ENCODE peak calls at places on chromosomes 13 and 19, in five cellular contexts. One of them, this sample, is unnamed.
A peak's percentile ranks its signal among the peaks of the same experiment; 100 is the strongest.

GRCh38 chr19:7986321-7987083 is 18.9 kb downstream of the ELAVL1 start:
- DNase-seq in tibial nerve: no peak
- DNase-seq in transverse colon: no peak
- DNase-seq in pancreas: no peak
- DNase-seq in gastrocnemius medialis: no peak
- DNase-seq in this sample: peak; percentile 10

GRCh38 chr19:36113425-36113824 is 1.2 kb downstream of the POLR2I start:
- DNase-seq in transverse colon: no peak
- DNase-seq in tibial nerve: no peak
- DNase-seq in pancreas: no peak
- DNase-seq in gastrocnemius medialis: no peak
- DNase-seq in this sample: no peak

GRCh38 chr13:80389073-80390038 is 48.4 kb upstream of the SPRY2 start:
- DNase-seq in tibial nerve: no peak
- DNase-seq in pancreas: no peak
- DNase-seq in transverse colon: no peak
- DNase-seq in gastrocnemius medialis: no peak
- DNase-seq in this sample: no peak

GRCh38 chr19:53659292-53659691 is 27.5 kb downstream of the DPRX start:
- DNase-seq in pancreas: no peak
- DNase-seq in gastrocnemius medialis: no peak
- DNase-seq in tibial nerve: no peak
- DNase-seq in transverse colon: no peak
- DNase-seq in this sample: no peak

GRCh38 chr19:19566306-19566705 is 28.2 kb downstream of the CILP2 start:
- DNase-seq in gastrocnemius medialis: no peak
- DNase-seq in transverse colon: no peak
- DNase-seq in tibial nerve: no peak
- DNase-seq in pancreas: no peak
- DNase-seq in this sample: no peak

GRCh38 chr13:85108356-85108755 is 690.9 kb downstream of the SLITRK6 start:
- DNase-seq in transverse colon: no peak
- DNase-seq in tibial nerve: no peak
- DNase-seq in pancreas: no peak
- DNase-seq in gastrocnemius medialis: no peak
- DNase-seq in this sample: no peak

GRCh38 chr13:82749551-82749950 is 1132.7 kb downstream of the SLITRK1 start:
- DNase-seq in tibial nerve: no peak
- DNase-seq in transverse colon: no peak
- DNase-seq in pancreas: no peak
- DNase-seq in gastrocnemius medialis: no peak
- DNase-seq in this sample: no peak

GRCh38 chr13:75341025-75341424 is 140.9 kb downstream of the TBC1D4 start:
- DNase-seq in transverse colon: no peak
- DNase-seq in tibial nerve: no peak
- DNase-seq in gastrocnemius medialis: no peak
- DNase-seq in pancreas: no peak
- DNase-seq in this sample: no peak

GRCh38 chr13:41428155-41428554 is 29.2 kb upstream of the RGCC start:
- DNase-seq in tibial nerve: no peak
- DNase-seq in transverse colon: no peak
- DNase-seq in gastrocnemius medialis: no peak
- DNase-seq in pancreas: no peak
- DNase-seq in this sample: peak; percentile 46

GRCh38 chr19:49347835-49348234 is 12.6 kb downstream of the CD37 start:
- DNase-seq in gastrocnemius medialis: no peak
- DNase-seq in transverse colon: no peak
- DNase-seq in tibial nerve: no peak
- DNase-seq in pancreas: no peak
- DNase-seq in this sample: no peak
- TF ChIP-seq CTCF in gastrocnemius medialis: no peak
- TF ChIP-seq CTCF in transverse colon: no peak
- TF ChIP-seq CTCF in tibial nerve: no peak
- TF ChIP-seq CTCF in pancreas: no peak
- TF ChIP-seq CTCF in this sample: no peak

GRCh38 chr13:33283195-33283910 is 2.2 kb downstream of the STARD13 start:
- DNase-seq in pancreas: no peak
- DNase-seq in gastrocnemius medialis: no peak
- DNase-seq in tibial nerve: no peak
- DNase-seq in transverse colon: no peak
- DNase-seq in this sample: no peak

GRCh38 chr13:33284916-33285315 is 639 bp downstream of the STARD13 start:
- DNase-seq in transverse colon: no peak
- DNase-seq in pancreas: no peak
- DNase-seq in gastrocnemius medialis: peak; percentile 18
- DNase-seq in tibial nerve: no peak
- DNase-seq in this sample: no peak

GRCh38 chr13:33281951-33282595 is 3.5 kb downstream of the STARD13 start:
- DNase-seq in transverse colon: no peak
- DNase-seq in pancreas: no peak
- DNase-seq in gastrocnemius medialis: no peak
- DNase-seq in tibial nerve: no peak
- DNase-seq in this sample: no peak

GRCh38 chr13:33285420-33286124 is at the start of gene STARD13:
- DNase-seq in pancreas: peak; percentile 86
- DNase-seq in gastrocnemius medialis: peak; percentile 92
- DNase-seq in transverse colon: peak; percentile 93
- DNase-seq in tibial nerve: peak; percentile 95
- DNase-seq in this sample: peak; percentile 90

GRCh38 chr13:33284016-33284415 is 1.5 kb downstream of the STARD13 start:
- DNase-seq in pancreas: no peak
- DNase-seq in tibial nerve: no peak
- DNase-seq in transverse colon: no peak
- DNase-seq in gastrocnemius medialis: no peak
- DNase-seq in this sample: no peak
- H3K4me1 ChIP-seq in pancreas: peaks cover 12% of the 10 kb centered on the region
- H3K4me1 ChIP-seq in tibial nerve: no peaks in the 10 kb centered on the region
- H3K4me1 ChIP-seq in transverse colon: peaks cover 5% of the 10 kb centered on the region
- H3K4me1 ChIP-seq in gastrocnemius medialis: peaks cover 48% of the 10 kb centered on the region
- H3K4me1 ChIP-seq in this sample: peaks cover 55% of the 10 kb centered on the region

DNA sequence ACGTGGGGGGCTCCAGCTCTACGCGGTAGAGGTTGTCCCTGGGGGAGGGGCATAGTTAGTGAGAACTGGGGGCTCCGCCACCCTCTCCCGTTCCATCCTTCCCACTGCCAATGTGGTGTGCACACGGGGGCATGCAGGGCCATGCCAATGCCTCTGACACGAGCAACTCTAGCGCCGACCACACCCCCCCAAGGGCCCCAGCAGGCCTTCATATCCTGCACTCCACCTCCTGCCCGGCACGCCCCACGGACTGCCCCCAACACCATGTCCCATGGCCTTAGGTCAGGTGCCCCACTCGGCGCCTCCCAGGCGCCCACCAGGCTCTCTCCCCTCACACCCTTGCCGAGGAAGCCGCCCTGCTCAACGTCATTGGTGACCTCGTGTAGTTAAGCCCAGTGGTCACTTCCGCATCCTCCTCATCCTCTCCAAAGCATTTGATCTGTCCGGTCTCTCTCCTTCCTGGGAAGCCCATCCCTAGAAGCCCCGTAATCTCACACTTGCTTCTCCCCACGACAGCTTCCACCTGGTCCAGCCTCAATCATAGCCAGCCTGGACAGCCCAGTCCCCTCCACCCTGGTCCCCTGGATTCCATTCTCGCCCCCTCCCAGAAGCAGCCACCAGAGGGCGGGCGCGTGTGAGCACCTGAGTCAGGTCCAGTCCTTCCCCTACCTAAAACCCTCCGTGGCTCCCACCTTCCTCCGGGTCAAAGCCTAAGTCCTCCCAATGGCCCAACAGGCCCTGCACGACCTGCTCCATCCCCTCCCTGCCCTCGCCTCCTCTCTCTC is 2.1 kb downstream of the SEMA6B start:
- DNase-seq in gastrocnemius medialis: no peak
- DNase-seq in pancreas: no peak
- DNase-seq in tibial nerve: no peak
- DNase-seq in transverse colon: no peak
- DNase-seq in this sample: no peak
- TF ChIP-seq CTCF in gastrocnemius medialis: no peak
- TF ChIP-seq CTCF in pancreas: no peak
- TF ChIP-seq CTCF in tibial nerve: peak; percentile 8
- TF ChIP-seq CTCF in transverse colon: no peak
- TF ChIP-seq CTCF in this sample: no peak

GRCh38 chr19:16603090-16603489 is 24.9 kb downstream of the MED26 start:
- DNase-seq in gastrocnemius medialis: no peak
- DNase-seq in pancreas: no peak
- DNase-seq in transverse colon: no peak
- DNase-seq in tibial nerve: no peak
- DNase-seq in this sample: no peak

GRCh38 chr19:16600824-16601223 is 27.2 kb downstream of the MED26 start:
- DNase-seq in transverse colon: no peak
- DNase-seq in gastrocnemius medialis: no peak
- DNase-seq in tibial nerve: no peak
- DNase-seq in pancreas: no peak
- DNase-seq in this sample: no peak

GRCh38 chr19:16599655-16600346 is 27.6 kb upstream of the SLC35E1 start:
- DNase-seq in transverse colon: no peak
- DNase-seq in tibial nerve: no peak
- DNase-seq in pancreas: no peak
- DNase-seq in gastrocnemius medialis: no peak
- DNase-seq in this sample: no peak

GRCh38 chr19:16598848-16599247 is 26.6 kb upstream of the SLC35E1 start:
- DNase-seq in pancreas: no peak
- DNase-seq in tibial nerve: no peak
- DNase-seq in gastrocnemius medialis: no peak
- DNase-seq in transverse colon: no peak
- DNase-seq in this sample: no peak

GRCh38 chr19:16601378-16602052 is 26.5 kb downstream of the MED26 start:
- DNase-seq in gastrocnemius medialis: no peak
- DNase-seq in tibial nerve: no peak
- DNase-seq in pancreas: no peak
- DNase-seq in transverse colon: no peak
- DNase-seq in this sample: no peak
- H3K4me1 ChIP-seq in gastrocnemius medialis: peaks cover 58% of the 10 kb centered on the region
- H3K4me1 ChIP-seq in tibial nerve: no peaks in the 10 kb centered on the region
- H3K4me1 ChIP-seq in pancreas: no peaks in the 10 kb centered on the region
- H3K4me1 ChIP-seq in transverse colon: peaks cover 6% of the 10 kb centered on the region
- H3K4me1 ChIP-seq in this sample: peaks cover 26% of the 10 kb centered on the region

GRCh38 chr19:10478903-10479384 is 24.2 kb downstream of the KEAP1 start:
- DNase-seq in pancreas: peak; percentile 91
- DNase-seq in transverse colon: peak; percentile 89
- DNase-seq in gastrocnemius medialis: peak; percentile 85
- DNase-seq in tibial nerve: peak; percentile 86
- DNase-seq in this sample: peak; percentile 91
- TF ChIP-seq CTCF in pancreas: peak; percentile 65
- TF ChIP-seq CTCF in transverse colon: no peak
- TF ChIP-seq CTCF in gastrocnemius medialis: peak; percentile 40
- TF ChIP-seq CTCF in tibial nerve: peak; percentile 66
- TF ChIP-seq CTCF in this sample: peak; percentile 88